ENCODE peak calls at places on chromosomes 7 and 10, in four cellular contexts. L is occipital lobe; H is CD4-positive, alpha-beta memory T cell; P is left ventricle myocardium inferior. A is an unnamed sample.
A peak's percentile ranks its signal among the peaks of the same experiment; 100 is the strongest.

GRCh38 chr10:20740128-20740527 is 157.0 kb downstream of the NEBL start:
- DNase-seq in L (no peak), H (no peak), P (no peak), A (no peak)

GRCh38 chr7:64602518-64602917 is 39.6 kb upstream of the ZNF680 start:
- DNase-seq in L (no peak), H (no peak), P (no peak), A (no peak)

GRCh38 chr10:130547368-130547767 is 411.2 kb downstream of the GLRX3 start:
- DNase-seq in L (no peak), H (no peak), P (no peak), A (no peak)

GRCh38 chr7:157014635-157015555 is 4.4 kb upstream of the MNX1 start:
- DNase-seq in L (no peak), H (no peak), P (no peak), A (no peak)

GRCh38 chr10:2936816-2937215 is 130.5 kb upstream of the PFKP start:
- DNase-seq in L (no peak), H (no peak), P (no peak), A (no peak)

GRCh38 chr10:99941942-99942835 is 67.6 kb downstream of the DNMBP start:
- DNase-seq in L (no peak), H (no peak), P (no peak), A (no peak)

GRCh38 chr7:55254596-55255500 is 110.3 kb upstream of the LANCL2 start:
- DNase-seq in L (peak; percentile 72), H (peak; percentile 50), P (peak; percentile 87), A (no peak)

GRCh38 chr10:75395171-75395954 is 6.2 kb downstream of the ZNF503 start:
- DNase-seq in L (no peak), H (no peak), P (peak; percentile 53), A (no peak)

GRCh38 chr10:112952282-112952991 is 2.4 kb downstream of the TCF7L2 start:
- DNase-seq in L (no peak), H (no peak), P (peak; percentile 22), A (no peak)

GRCh38 chr10:126203746-126204145 is 184.5 kb downstream of the ADAM12 start:
- DNase-seq in L (no peak), H (no peak), P (no peak), A (no peak)

GRCh38 chr7:138278601-138279000 is 181.5 kb upstream of the TRIM24 start:
- DNase-seq in L (no peak), H (no peak), P (no peak), A (no peak)

GRCh38 chr10:69645296-69645665 is 15.2 kb downstream of the FAM241B start:
- DNase-seq in L (peak; percentile 42), H (no peak), P (no peak), A (no peak)

GRCh38 chr10:100864981-100865380 is 47.8 kb upstream of the SLF2 start:
- DNase-seq in L (no peak), H (no peak), P (no peak), A (no peak)

GRCh38 chr7:157565201-157565626 is 228.4 kb downstream of the DNAJB6 start:
- DNase-seq in L (no peak), H (no peak), P (no peak), A (no peak)

GRCh38 chr10:110872145-110872983 is 636 bp downstream of the PDCD4 start:
- DNase-seq in L (peak; percentile 65), H (peak; percentile 89), P (peak; percentile 72), A (no peak)

GRCh38 chr10:50456711-50457110 is 167.0 kb downstream of the SGMS1 start:
- DNase-seq in L (no peak), H (no peak), P (no peak), A (no peak)

GRCh38 chr10:127069436-127069835 is 127.0 kb downstream of the INSYN2A start:
- DNase-seq in L (no peak), H (no peak), P (no peak), A (no peak)

GRCh38 chr10:132467464-132468149 is 70.0 kb upstream of the INPP5A start:
- DNase-seq in L (no peak), H (no peak), P (peak; percentile 10), A (no peak)

GRCh38 chr10:42864575-42864974 is 82.0 kb downstream of the BMS1 start:
- DNase-seq in L (no peak), H (no peak), P (no peak), A (no peak)

GRCh38 chr10:23516530-23516929 is 77.7 kb downstream of the OTUD1 start:
- DNase-seq in L (no peak), H (no peak), P (no peak), A (no peak)

GRCh38 chr10:117477961-117478670 is 64.4 kb upstream of the EMX2 start:
- DNase-seq in L (no peak), H (no peak), P (no peak), A (no peak)

GRCh38 chr7:491292-491957 is 28.2 kb downstream of the PDGFA start:
- DNase-seq in L (no peak), H (no peak), P (peak; percentile 9), A (no peak)

GRCh38 chr7:4406288-4407058 is 275.6 kb upstream of the FOXK1 start:
- DNase-seq in L (no peak), H (no peak), P (no peak), A (no peak)

GRCh38 chr10:3426190-3426845 is 253.7 kb upstream of the PITRM1 start:
- DNase-seq in L (no peak), H (no peak), P (no peak), A (peak; percentile 36)

GRCh38 chr10:119737827-119738226 is 12.0 kb downstream of the INPP5F start:
- DNase-seq in L (no peak), H (no peak), P (no peak), A (peak; percentile 61)

GRCh38 chr7:84219310-84219709 is 24.7 kb upstream of the SEMA3A start:
- DNase-seq in L (no peak), H (no peak), P (no peak), A (no peak)

GRCh38 chr7:151472644-151473380 is 32.9 kb upstream of the CRYGN start:
- DNase-seq in L (no peak), H (no peak), P (no peak), A (no peak)

GRCh38 chr7:90708841-90709317 is 112.8 kb downstream of the CDK14 start:
- DNase-seq in L (peak; percentile 6), H (no peak), P (no peak), A (no peak)

GRCh38 chr10:43817368-43817767 is 168.7 kb upstream of the ZNF32 start:
- DNase-seq in L (no peak), H (no peak), P (no peak), A (peak; percentile 33)

GRCh38 chr7:94129443-94130140 is 125.4 kb upstream of the BET1 start:
- DNase-seq in L (no peak), H (no peak), P (no peak), A (peak; percentile 90)

A was measured in AG04450.